ENCODE peak calls at places on chromosomes 4 and X, in five cellular contexts. One of them, this sample, is unnamed.

GRCh38 chrX:71906133-71906532 is 4.5 kb upstream of the NHSL2 start:
- DNase-seq in AG04450: no peak
- DNase-seq in left cardiac atrium: no peak
- DNase-seq in dermis blood vessel endothelial cell: no peak
- DNase-seq in activated CD4-positive, alpha-beta T cell treated with anti-CD3 and anti-CD28 coated beads, Interleukin-2, amount 50 U/mL, for 1 hour: no peak
- DNase-seq in this sample: no peak

GRCh38 chrX:9677098-9677739 is 88.4 kb downstream of the GPR143 start:
- DNase-seq in activated CD4-positive, alpha-beta T cell treated with anti-CD3 and anti-CD28 coated beads, Interleukin-2, amount 50 U/mL, for 1 hour: no peak
- DNase-seq in dermis blood vessel endothelial cell: peak
- DNase-seq in left cardiac atrium: no peak
- DNase-seq in AG04450: no peak
- DNase-seq in this sample: no peak

GRCh38 chr4:38154681-38155588 is 194.7 kb downstream of the PTTG2 start:
- DNase-seq in AG04450: no peak
- DNase-seq in left cardiac atrium: peak
- DNase-seq in activated CD4-positive, alpha-beta T cell treated with anti-CD3 and anti-CD28 coated beads, Interleukin-2, amount 50 U/mL, for 1 hour: peak
- DNase-seq in dermis blood vessel endothelial cell: no peak
- DNase-seq in this sample: no peak

GRCh38 chrX:107676559-107677378 is 48.5 kb downstream of the PRPS1 start:
- DNase-seq in dermis blood vessel endothelial cell: peak
- DNase-seq in AG04450: peak
- DNase-seq in left cardiac atrium: peak
- DNase-seq in activated CD4-positive, alpha-beta T cell treated with anti-CD3 and anti-CD28 coated beads, Interleukin-2, amount 50 U/mL, for 1 hour: peak
- DNase-seq in this sample: no peak

GRCh38 chrX:115616943-115617563 is 56.1 kb downstream of the PLS3 start:
- DNase-seq in left cardiac atrium: no peak
- DNase-seq in dermis blood vessel endothelial cell: peak
- DNase-seq in AG04450: no peak
- DNase-seq in activated CD4-positive, alpha-beta T cell treated with anti-CD3 and anti-CD28 coated beads, Interleukin-2, amount 50 U/mL, for 1 hour: no peak
- DNase-seq in this sample: no peak

GRCh38 chrX:102978594-102978993 is 41.5 kb downstream of the RAB40AL start:
- DNase-seq in dermis blood vessel endothelial cell: no peak
- DNase-seq in left cardiac atrium: no peak
- DNase-seq in activated CD4-positive, alpha-beta T cell treated with anti-CD3 and anti-CD28 coated beads, Interleukin-2, amount 50 U/mL, for 1 hour: no peak
- DNase-seq in AG04450: no peak
- DNase-seq in this sample: no peak

GRCh38 chrX:122504026-122504425 is 680.1 kb upstream of the GRIA3 start:
- DNase-seq in activated CD4-positive, alpha-beta T cell treated with anti-CD3 and anti-CD28 coated beads, Interleukin-2, amount 50 U/mL, for 1 hour: no peak
- DNase-seq in dermis blood vessel endothelial cell: no peak
- DNase-seq in left cardiac atrium: no peak
- DNase-seq in AG04450: no peak
- DNase-seq in this sample: no peak

GRCh38 chrX:110212299-110212698 is 105.6 kb downstream of the AMMECR1 start:
- DNase-seq in AG04450: no peak
- DNase-seq in activated CD4-positive, alpha-beta T cell treated with anti-CD3 and anti-CD28 coated beads, Interleukin-2, amount 50 U/mL, for 1 hour: no peak
- DNase-seq in left cardiac atrium: no peak
- DNase-seq in dermis blood vessel endothelial cell: peak
- DNase-seq in this sample: no peak

GRCh38 chr4:158428242-158428641 is 93.4 kb upstream of the RXFP1 start:
- DNase-seq in dermis blood vessel endothelial cell: no peak
- DNase-seq in activated CD4-positive, alpha-beta T cell treated with anti-CD3 and anti-CD28 coated beads, Interleukin-2, amount 50 U/mL, for 1 hour: no peak
- DNase-seq in AG04450: no peak
- DNase-seq in left cardiac atrium: no peak
- DNase-seq in this sample: no peak

GRCh38 chrX:5644786-5645185 is 583.9 kb downstream of the NLGN4X start:
- DNase-seq in left cardiac atrium: no peak
- DNase-seq in AG04450: no peak
- DNase-seq in activated CD4-positive, alpha-beta T cell treated with anti-CD3 and anti-CD28 coated beads, Interleukin-2, amount 50 U/mL, for 1 hour: no peak
- DNase-seq in dermis blood vessel endothelial cell: no peak
- DNase-seq in this sample: no peak

GRCh38 chrX:30215357-30215843 is at the start of gene MAGEB2:
- DNase-seq in dermis blood vessel endothelial cell: no peak
- DNase-seq in AG04450: no peak
- DNase-seq in activated CD4-positive, alpha-beta T cell treated with anti-CD3 and anti-CD28 coated beads, Interleukin-2, amount 50 U/mL, for 1 hour: no peak
- DNase-seq in left cardiac atrium: no peak
- DNase-seq in this sample: no peak

GRCh38 chr4:157204634-157205244 is 15.8 kb upstream of the GRIA2 start:
- DNase-seq in AG04450: no peak
- DNase-seq in left cardiac atrium: peak
- DNase-seq in activated CD4-positive, alpha-beta T cell treated with anti-CD3 and anti-CD28 coated beads, Interleukin-2, amount 50 U/mL, for 1 hour: no peak
- DNase-seq in dermis blood vessel endothelial cell: peak
- DNase-seq in this sample: no peak

GRCh38 chr4:37535872-37536271 is 150.3 kb downstream of the RELL1 start:
- DNase-seq in dermis blood vessel endothelial cell: no peak
- DNase-seq in activated CD4-positive, alpha-beta T cell treated with anti-CD3 and anti-CD28 coated beads, Interleukin-2, amount 50 U/mL, for 1 hour: no peak
- DNase-seq in left cardiac atrium: no peak
- DNase-seq in AG04450: no peak
- DNase-seq in this sample: no peak

GRCh38 chr4:139740531-139741041 is 75.0 kb downstream of the MGST2 start:
- DNase-seq in activated CD4-positive, alpha-beta T cell treated with anti-CD3 and anti-CD28 coated beads, Interleukin-2, amount 50 U/mL, for 1 hour: no peak
- DNase-seq in dermis blood vessel endothelial cell: peak
- DNase-seq in left cardiac atrium: peak
- DNase-seq in AG04450: peak
- DNase-seq in this sample: no peak

GRCh38 chr4:76689079-76689817 is 208.7 kb downstream of the SOWAHB start:
- DNase-seq in activated CD4-positive, alpha-beta T cell treated with anti-CD3 and anti-CD28 coated beads, Interleukin-2, amount 50 U/mL, for 1 hour: peak
- DNase-seq in dermis blood vessel endothelial cell: peak
- DNase-seq in left cardiac atrium: peak
- DNase-seq in AG04450: no peak
- DNase-seq in this sample: no peak

GRCh38 chrX:13803116-13803515 is 13.8 kb downstream of the GPM6B start:
- DNase-seq in AG04450: no peak
- DNase-seq in left cardiac atrium: no peak
- DNase-seq in dermis blood vessel endothelial cell: no peak
- DNase-seq in activated CD4-positive, alpha-beta T cell treated with anti-CD3 and anti-CD28 coated beads, Interleukin-2, amount 50 U/mL, for 1 hour: no peak
- DNase-seq in this sample: no peak

GRCh38 chrX:140503714-140504351 is 1.0 kb downstream of the SOX3 start:
- DNase-seq in AG04450: no peak
- DNase-seq in dermis blood vessel endothelial cell: peak
- DNase-seq in activated CD4-positive, alpha-beta T cell treated with anti-CD3 and anti-CD28 coated beads, Interleukin-2, amount 50 U/mL, for 1 hour: no peak
- DNase-seq in left cardiac atrium: no peak
- DNase-seq in this sample: no peak

GRCh38 chrX:3426552-3426951 is 80.1 kb upstream of the MXRA5 start:
- DNase-seq in activated CD4-positive, alpha-beta T cell treated with anti-CD3 and anti-CD28 coated beads, Interleukin-2, amount 50 U/mL, for 1 hour: no peak
- DNase-seq in left cardiac atrium: no peak
- DNase-seq in dermis blood vessel endothelial cell: no peak
- DNase-seq in AG04450: no peak
- DNase-seq in this sample: no peak

GRCh38 chr4:186688150-186688943 is 35.3 kb downstream of the FAT1 start:
- DNase-seq in dermis blood vessel endothelial cell: no peak
- DNase-seq in AG04450: no peak
- DNase-seq in left cardiac atrium: no peak
- DNase-seq in activated CD4-positive, alpha-beta T cell treated with anti-CD3 and anti-CD28 coated beads, Interleukin-2, amount 50 U/mL, for 1 hour: no peak
- DNase-seq in this sample: no peak